ENCODE peak calls at places on chromosome 15, in eight cellular contexts. R is Peyer's patch, K is A549, X is H1, D is uterus, V is testis, E is breast epithelium, N is body of pancreas. U is an unnamed sample.

GRCh38 chr15:77038312-77039216 is 32.3 kb downstream of the TSPAN3 start:
- DNase-seq in D (no peak), E (no peak), K (no peak), X (no peak), V (no peak), R (no peak), N (no peak), U (no peak)

GRCh38 chr15:39887832-39888231 is 32.2 kb downstream of the GPR176 start:
- DNase-seq in K (peak), E (no peak), R (peak), N (peak), X (no peak), D (no peak), V (peak), U (no peak)

GRCh38 chr15:96122077-96123027 is 208.1 kb upstream of the NR2F2 start:
- DNase-seq in X (no peak), N (peak), R (no peak), V (peak), D (no peak), E (no peak), K (peak), U (no peak)

GRCh38 chr15:99925661-99926461 is 192.6 kb upstream of the LYSMD4 start:
- DNase-seq in R (peak), E (peak), N (peak), D (peak), V (peak), X (no peak), K (peak), U (peak)

GRCh38 chr15:74605810-74606179 is 9.8 kb upstream of the CLK3 start:
- DNase-seq in D (no peak), R (no peak), N (no peak), E (no peak), V (no peak), X (no peak), K (no peak), U (no peak)

GRCh38 chr15:86872782-86873181 is 793.1 kb downstream of the AGBL1 start:
- DNase-seq in K (no peak), R (no peak), V (no peak), X (no peak), E (no peak), N (no peak), D (no peak), U (no peak)

GRCh38 chr15:95108673-95109072 is 877.3 kb downstream of the MCTP2 start:
- DNase-seq in R (no peak), N (no peak), X (no peak), K (no peak), D (no peak), E (no peak), V (no peak), U (no peak)

GRCh38 chr15:84992157-84992940 is 10.7 kb downstream of the PDE8A start:
- DNase-seq in V (no peak), K (peak), E (no peak), X (no peak), D (no peak), R (peak), N (no peak), U (no peak)

GRCh38 chr15:56291741-56292140 is 48.1 kb upstream of the RFX7 start:
- DNase-seq in D (no peak), K (no peak), V (no peak), R (no peak), E (no peak), X (no peak), N (no peak), U (no peak)

GRCh38 chr15:56281145-56281544 is 37.5 kb upstream of the RFX7 start:
- DNase-seq in N (no peak), R (no peak), X (no peak), K (no peak), E (no peak), D (no peak), V (no peak), U (no peak)

GRCh38 chr15:56286213-56286612 is 42.5 kb upstream of the RFX7 start:
- DNase-seq in E (no peak), D (no peak), R (peak), N (no peak), K (peak), V (no peak), X (no peak), U (no peak)
- TF ChIP-seq CTCF in E (no peak), D (no peak), R (no peak), N (no peak), K (peak), V (no peak), X (peak), U (no peak)

DNA sequence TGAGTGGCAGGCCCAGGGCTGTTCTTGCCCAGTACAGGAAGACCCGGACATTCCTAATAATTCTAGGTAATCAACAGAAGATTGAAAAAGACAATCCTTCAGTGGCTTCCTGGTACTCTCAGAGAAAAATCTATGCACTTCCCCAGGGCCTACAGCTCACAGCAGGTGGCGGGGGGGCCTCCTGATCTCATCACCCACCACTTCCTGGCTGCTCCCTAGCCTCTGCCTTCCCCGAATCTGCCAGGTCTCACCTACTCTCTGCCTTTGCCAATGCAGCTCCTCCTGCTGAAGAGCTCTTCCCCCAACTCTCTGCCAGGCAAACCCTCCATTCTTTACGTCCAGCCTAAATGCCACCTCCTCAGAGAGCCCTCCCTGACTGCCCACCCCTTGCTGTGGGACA is 37.5 kb downstream of the EHD4 start:
- DNase-seq in V (no peak), N (peak), K (no peak), X (no peak), D (no peak), R (peak), E (peak), U (no peak)
- TF ChIP-seq POLR2A in V (no peak), N (no peak), K (no peak), X (no peak), D (no peak), R (no peak), E (no peak), U (no peak)

DNA sequence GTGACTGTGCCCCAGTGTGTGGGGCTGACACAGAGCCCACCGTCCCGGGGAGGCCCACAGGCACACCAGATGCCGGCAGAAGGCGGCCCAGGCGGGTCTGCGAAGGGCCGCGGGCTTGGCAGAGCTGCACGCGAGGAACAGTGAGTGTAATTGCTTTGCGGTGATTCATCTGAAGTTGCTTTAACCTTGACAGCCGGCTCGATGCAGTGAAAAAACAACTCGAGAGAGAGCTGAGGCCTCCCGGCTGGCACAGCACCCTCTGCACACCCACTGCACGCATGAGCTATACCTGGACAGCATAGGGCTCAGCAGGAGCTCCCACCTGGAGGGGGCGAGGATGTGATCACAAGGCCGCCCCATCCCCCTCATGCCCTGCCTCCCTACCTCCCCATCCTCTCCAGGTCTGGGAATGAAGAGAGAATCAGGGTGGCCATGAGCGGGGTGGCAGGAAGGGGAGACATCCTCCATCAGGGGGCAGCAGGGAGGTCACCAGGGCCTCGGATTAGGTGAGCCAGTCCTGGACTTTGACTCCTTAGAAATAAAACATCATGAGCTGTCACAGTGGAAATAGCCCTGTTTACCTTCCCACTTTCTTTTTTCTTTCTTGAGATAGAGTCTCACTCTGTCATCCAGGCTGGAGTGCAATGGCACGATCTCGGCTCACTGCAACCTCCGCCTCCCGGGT is 172.6 kb downstream of the MEGF11 start:
- DNase-seq in K (peak), D (peak), X (no peak), V (peak), E (no peak), R (peak), N (peak), U (no peak)
- TF ChIP-seq CTCF in K (peak), D (no peak), X (peak), V (no peak), E (no peak), R (no peak), N (no peak), U (no peak)

GRCh38 chr15:22980189-22981136 is at the start of gene CYFIP1:
- DNase-seq in X (peak), E (peak), K (peak), V (peak), N (peak), D (peak), R (peak), U (peak)
- TF ChIP-seq POLR2A in X (no peak), E (no peak), K (peak), V (no peak), N (peak), D (peak), R (peak), U (no peak)

GRCh38 chr15:71109130-71109529 is 6.1 kb upstream of the THSD4 start:
- DNase-seq in N (no peak), R (no peak), K (no peak), E (no peak), D (no peak), V (no peak), X (no peak), U (no peak)
- TF ChIP-seq CTCF in N (no peak), R (no peak), K (no peak), E (no peak), D (peak), V (no peak), X (no peak), U (no peak)

GRCh38 chr15:70267306-70267705 is 169.6 kb upstream of the TLE3 start:
- DNase-seq in X (no peak), D (no peak), V (no peak), R (no peak), K (no peak), N (no peak), E (no peak), U (no peak)

GRCh38 chr15:70269331-70269911 is 171.7 kb upstream of the TLE3 start:
- DNase-seq in N (no peak), R (no peak), K (no peak), D (no peak), V (no peak), X (no peak), E (no peak), U (no peak)

GRCh38 chr15:70266412-70267089 is 168.8 kb upstream of the TLE3 start:
- DNase-seq in K (no peak), V (peak), E (no peak), X (no peak), D (peak), N (peak), R (peak), U (peak)

GRCh38 chr15:70268698-70269251 is 171.1 kb upstream of the TLE3 start:
- DNase-seq in D (no peak), V (no peak), E (no peak), R (no peak), X (no peak), K (no peak), N (no peak), U (no peak)

DNA sequence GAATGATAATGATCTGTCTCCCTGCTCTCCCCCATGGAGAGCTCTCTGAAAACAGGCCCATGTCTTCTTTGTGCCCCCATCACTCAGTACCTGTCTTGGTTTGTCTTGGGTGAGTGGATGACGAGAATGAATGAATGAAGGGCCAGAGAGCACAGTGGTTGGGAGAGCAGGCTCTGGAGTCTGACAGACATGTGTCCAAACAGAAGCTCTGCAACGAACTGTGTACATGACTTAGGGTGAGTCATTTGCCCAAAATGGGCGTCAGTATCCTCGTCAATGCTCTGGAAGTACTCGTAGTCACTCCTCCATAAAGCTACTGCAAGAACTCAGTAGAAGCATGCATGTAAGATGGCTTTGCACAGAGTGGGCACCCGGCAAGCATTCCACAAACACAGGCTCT is 170.2 kb upstream of the TLE3 start:
- DNase-seq in R (no peak), D (no peak), E (no peak), K (no peak), V (no peak), N (no peak), X (no peak), U (no peak)
- TF ChIP-seq POLR2A in R (no peak), D (no peak), E (no peak), K (no peak), V (no peak), N (no peak), X (no peak), U (no peak)

DNA sequence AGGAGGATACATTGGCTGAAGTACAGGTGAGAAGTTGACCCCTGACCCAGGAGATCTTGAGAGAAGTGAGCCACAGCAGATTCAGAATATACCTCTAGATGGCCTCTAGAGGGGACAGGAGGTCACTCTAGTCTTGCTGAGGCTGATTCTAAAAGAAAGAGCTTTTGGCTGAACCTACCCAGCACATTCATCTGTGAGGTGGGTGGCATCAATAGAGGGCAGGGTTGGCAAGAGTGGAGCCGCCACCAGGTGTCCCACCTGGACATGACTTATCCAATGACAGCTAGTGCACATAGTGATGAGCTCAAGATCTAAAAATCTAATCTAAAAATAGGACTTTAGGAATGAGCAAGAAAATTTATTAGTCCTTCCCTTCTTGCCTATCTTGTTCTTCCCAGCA is 51.6 kb downstream of the CYP19A1 start:
- DNase-seq in X (no peak), D (no peak), N (no peak), V (no peak), R (no peak), K (peak), E (no peak), U (no peak)
- TF ChIP-seq CTCF in X (peak), D (no peak), N (no peak), V (no peak), R (no peak), K (no peak), E (no peak), U (no peak)

U was measured in lower leg skin.